ENCODE peak calls at places on chromosomes 6 and 20, in nine cellular contexts. One of them, this sample, is unnamed.

GRCh38 chr6:43667245-43668150 is 20.1 kb downstream of the MRPS18A start:
- DNase-seq in cardiac muscle cell: peak
- DNase-seq in activated T-cell treated with anti-CD3 and anti-CD28 coated beads for 1 hour: peak
- DNase-seq in endothelial cell: peak
- DNase-seq in heart left ventricle: peak
- DNase-seq in T-cell: peak
- DNase-seq in ACHN: peak
- DNase-seq in ELR: peak
- DNase-seq in activated CD4-positive, alpha-beta T cell treated with anti-CD3 and anti-CD28 coated beads, Interleukin-2, amount 50 U/mL, for 24 hours: peak
- DNase-seq in this sample: peak

GRCh38 chr6:34791164-34791841 is 580 bp upstream of the BLTP3A start:
- DNase-seq in heart left ventricle: peak
- DNase-seq in T-cell: no peak
- DNase-seq in ELR: peak
- DNase-seq in endothelial cell: peak
- DNase-seq in activated T-cell treated with anti-CD3 and anti-CD28 coated beads for 1 hour: peak
- DNase-seq in ACHN: peak
- DNase-seq in cardiac muscle cell: peak
- DNase-seq in activated CD4-positive, alpha-beta T cell treated with anti-CD3 and anti-CD28 coated beads, Interleukin-2, amount 50 U/mL, for 24 hours: peak
- DNase-seq in this sample: peak

GRCh38 chr6:33702345-33702977 is 9.0 kb downstream of the UQCC2 start:
- DNase-seq in cardiac muscle cell: peak
- DNase-seq in endothelial cell: peak
- DNase-seq in ACHN: peak
- DNase-seq in activated T-cell treated with anti-CD3 and anti-CD28 coated beads for 1 hour: no peak
- DNase-seq in activated CD4-positive, alpha-beta T cell treated with anti-CD3 and anti-CD28 coated beads, Interleukin-2, amount 50 U/mL, for 24 hours: no peak
- DNase-seq in ELR: peak
- DNase-seq in T-cell: peak
- DNase-seq in heart left ventricle: no peak
- DNase-seq in this sample: no peak

GRCh38 chr6:12392490-12392889 is 102.3 kb downstream of the EDN1 start:
- DNase-seq in activated CD4-positive, alpha-beta T cell treated with anti-CD3 and anti-CD28 coated beads, Interleukin-2, amount 50 U/mL, for 24 hours: no peak
- DNase-seq in ACHN: no peak
- DNase-seq in activated T-cell treated with anti-CD3 and anti-CD28 coated beads for 1 hour: no peak
- DNase-seq in cardiac muscle cell: peak
- DNase-seq in heart left ventricle: no peak
- DNase-seq in ELR: no peak
- DNase-seq in T-cell: no peak
- DNase-seq in endothelial cell: no peak
- DNase-seq in this sample: no peak

GRCh38 chr20:52031206-52031573 is 160.4 kb downstream of the ZFP64 start:
- DNase-seq in activated T-cell treated with anti-CD3 and anti-CD28 coated beads for 1 hour: no peak
- DNase-seq in cardiac muscle cell: no peak
- DNase-seq in T-cell: no peak
- DNase-seq in activated CD4-positive, alpha-beta T cell treated with anti-CD3 and anti-CD28 coated beads, Interleukin-2, amount 50 U/mL, for 24 hours: no peak
- DNase-seq in ELR: no peak
- DNase-seq in endothelial cell: no peak
- DNase-seq in heart left ventricle: no peak
- DNase-seq in ACHN: no peak
- DNase-seq in this sample: no peak

GRCh38 chr6:114690625-114691024 is 347.8 kb upstream of the HS3ST5 start:
- DNase-seq in T-cell: no peak
- DNase-seq in heart left ventricle: no peak
- DNase-seq in activated CD4-positive, alpha-beta T cell treated with anti-CD3 and anti-CD28 coated beads, Interleukin-2, amount 50 U/mL, for 24 hours: no peak
- DNase-seq in cardiac muscle cell: no peak
- DNase-seq in ACHN: no peak
- DNase-seq in activated T-cell treated with anti-CD3 and anti-CD28 coated beads for 1 hour: no peak
- DNase-seq in ELR: no peak
- DNase-seq in endothelial cell: no peak
- DNase-seq in this sample: no peak

GRCh38 chr6:135506270-135506997 is 8.9 kb upstream of the AHI1 start:
- DNase-seq in heart left ventricle: no peak
- DNase-seq in ACHN: peak
- DNase-seq in endothelial cell: no peak
- DNase-seq in ELR: peak
- DNase-seq in T-cell: no peak
- DNase-seq in activated CD4-positive, alpha-beta T cell treated with anti-CD3 and anti-CD28 coated beads, Interleukin-2, amount 50 U/mL, for 24 hours: no peak
- DNase-seq in cardiac muscle cell: peak
- DNase-seq in activated T-cell treated with anti-CD3 and anti-CD28 coated beads for 1 hour: no peak
- DNase-seq in this sample: peak

GRCh38 chr6:121848523-121849255 is 413.2 kb downstream of the GJA1 start:
- DNase-seq in cardiac muscle cell: no peak
- DNase-seq in endothelial cell: no peak
- DNase-seq in heart left ventricle: no peak
- DNase-seq in ACHN: no peak
- DNase-seq in activated T-cell treated with anti-CD3 and anti-CD28 coated beads for 1 hour: no peak
- DNase-seq in ELR: no peak
- DNase-seq in activated CD4-positive, alpha-beta T cell treated with anti-CD3 and anti-CD28 coated beads, Interleukin-2, amount 50 U/mL, for 24 hours: no peak
- DNase-seq in T-cell: no peak
- DNase-seq in this sample: no peak

GRCh38 chr20:44057698-44058675 is 129.0 kb downstream of the JPH2 start:
- DNase-seq in heart left ventricle: no peak
- DNase-seq in activated CD4-positive, alpha-beta T cell treated with anti-CD3 and anti-CD28 coated beads, Interleukin-2, amount 50 U/mL, for 24 hours: no peak
- DNase-seq in ACHN: no peak
- DNase-seq in activated T-cell treated with anti-CD3 and anti-CD28 coated beads for 1 hour: no peak
- DNase-seq in endothelial cell: no peak
- DNase-seq in cardiac muscle cell: no peak
- DNase-seq in T-cell: no peak
- DNase-seq in ELR: no peak
- DNase-seq in this sample: no peak

GRCh38 chr6:43869792-43870659 is 100.0 kb downstream of the VEGFA start:
- DNase-seq in activated T-cell treated with anti-CD3 and anti-CD28 coated beads for 1 hour: no peak
- DNase-seq in activated CD4-positive, alpha-beta T cell treated with anti-CD3 and anti-CD28 coated beads, Interleukin-2, amount 50 U/mL, for 24 hours: no peak
- DNase-seq in cardiac muscle cell: no peak
- DNase-seq in ELR: no peak
- DNase-seq in endothelial cell: no peak
- DNase-seq in heart left ventricle: no peak
- DNase-seq in T-cell: no peak
- DNase-seq in ACHN: no peak
- DNase-seq in this sample: no peak

GRCh38 chr6:6596529-6596928 is 8.0 kb downstream of the LY86 start:
- DNase-seq in T-cell: no peak
- DNase-seq in endothelial cell: no peak
- DNase-seq in activated T-cell treated with anti-CD3 and anti-CD28 coated beads for 1 hour: no peak
- DNase-seq in heart left ventricle: no peak
- DNase-seq in cardiac muscle cell: no peak
- DNase-seq in ACHN: no peak
- DNase-seq in activated CD4-positive, alpha-beta T cell treated with anti-CD3 and anti-CD28 coated beads, Interleukin-2, amount 50 U/mL, for 24 hours: no peak
- DNase-seq in ELR: no peak
- DNase-seq in this sample: no peak

GRCh38 chr6:38176797-38177751 is 357.5 kb downstream of the ZFAND3 start:
- DNase-seq in ACHN: no peak
- DNase-seq in heart left ventricle: no peak
- DNase-seq in cardiac muscle cell: no peak
- DNase-seq in activated CD4-positive, alpha-beta T cell treated with anti-CD3 and anti-CD28 coated beads, Interleukin-2, amount 50 U/mL, for 24 hours: no peak
- DNase-seq in ELR: no peak
- DNase-seq in T-cell: no peak
- DNase-seq in endothelial cell: no peak
- DNase-seq in activated T-cell treated with anti-CD3 and anti-CD28 coated beads for 1 hour: no peak
- DNase-seq in this sample: peak

GRCh38 chr6:83314693-83315092 is 116.2 kb downstream of the ME1 start:
- DNase-seq in cardiac muscle cell: no peak
- DNase-seq in activated T-cell treated with anti-CD3 and anti-CD28 coated beads for 1 hour: no peak
- DNase-seq in ACHN: no peak
- DNase-seq in heart left ventricle: no peak
- DNase-seq in endothelial cell: no peak
- DNase-seq in T-cell: no peak
- DNase-seq in ELR: no peak
- DNase-seq in activated CD4-positive, alpha-beta T cell treated with anti-CD3 and anti-CD28 coated beads, Interleukin-2, amount 50 U/mL, for 24 hours: no peak
- DNase-seq in this sample: no peak

GRCh38 chr6:160265869-160266476 is 7.4 kb upstream of the SLC22A2 start:
- DNase-seq in endothelial cell: no peak
- DNase-seq in ACHN: no peak
- DNase-seq in activated CD4-positive, alpha-beta T cell treated with anti-CD3 and anti-CD28 coated beads, Interleukin-2, amount 50 U/mL, for 24 hours: no peak
- DNase-seq in activated T-cell treated with anti-CD3 and anti-CD28 coated beads for 1 hour: no peak
- DNase-seq in cardiac muscle cell: no peak
- DNase-seq in T-cell: no peak
- DNase-seq in ELR: no peak
- DNase-seq in heart left ventricle: no peak
- DNase-seq in this sample: no peak

GRCh38 chr6:14455442-14455841 is 337.9 kb downstream of the CD83 start:
- DNase-seq in T-cell: no peak
- DNase-seq in activated T-cell treated with anti-CD3 and anti-CD28 coated beads for 1 hour: no peak
- DNase-seq in activated CD4-positive, alpha-beta T cell treated with anti-CD3 and anti-CD28 coated beads, Interleukin-2, amount 50 U/mL, for 24 hours: no peak
- DNase-seq in cardiac muscle cell: no peak
- DNase-seq in heart left ventricle: no peak
- DNase-seq in ELR: no peak
- DNase-seq in ACHN: no peak
- DNase-seq in endothelial cell: no peak
- DNase-seq in this sample: no peak

GRCh38 chr20:62372042-62372993 is 5.2 kb upstream of the LAMA5 start:
- DNase-seq in T-cell: no peak
- DNase-seq in endothelial cell: no peak
- DNase-seq in heart left ventricle: no peak
- DNase-seq in cardiac muscle cell: no peak
- DNase-seq in ELR: no peak
- DNase-seq in ACHN: no peak
- DNase-seq in activated T-cell treated with anti-CD3 and anti-CD28 coated beads for 1 hour: no peak
- DNase-seq in activated CD4-positive, alpha-beta T cell treated with anti-CD3 and anti-CD28 coated beads, Interleukin-2, amount 50 U/mL, for 24 hours: no peak
- DNase-seq in this sample: no peak

GRCh38 chr20:51529758-51530157 is 12.8 kb downstream of the NFATC2 start:
- DNase-seq in ELR: peak
- DNase-seq in heart left ventricle: no peak
- DNase-seq in ACHN: no peak
- DNase-seq in activated T-cell treated with anti-CD3 and anti-CD28 coated beads for 1 hour: peak
- DNase-seq in T-cell: peak
- DNase-seq in cardiac muscle cell: no peak
- DNase-seq in activated CD4-positive, alpha-beta T cell treated with anti-CD3 and anti-CD28 coated beads, Interleukin-2, amount 50 U/mL, for 24 hours: peak
- DNase-seq in endothelial cell: no peak
- DNase-seq in this sample: no peak

GRCh38 chr20:50399003-50399916 is 110.9 kb upstream of the PTPN1 start:
- DNase-seq in heart left ventricle: peak
- DNase-seq in ELR: no peak
- DNase-seq in endothelial cell: no peak
- DNase-seq in cardiac muscle cell: peak
- DNase-seq in T-cell: no peak
- DNase-seq in activated T-cell treated with anti-CD3 and anti-CD28 coated beads for 1 hour: no peak
- DNase-seq in activated CD4-positive, alpha-beta T cell treated with anti-CD3 and anti-CD28 coated beads, Interleukin-2, amount 50 U/mL, for 24 hours: no peak
- DNase-seq in ACHN: no peak
- DNase-seq in this sample: no peak

GRCh38 chr6:13303668-13304017 is 24.7 kb downstream of the TBC1D7 start:
- DNase-seq in ELR: peak
- DNase-seq in ACHN: peak
- DNase-seq in endothelial cell: no peak
- DNase-seq in cardiac muscle cell: peak
- DNase-seq in heart left ventricle: peak
- DNase-seq in activated CD4-positive, alpha-beta T cell treated with anti-CD3 and anti-CD28 coated beads, Interleukin-2, amount 50 U/mL, for 24 hours: no peak
- DNase-seq in activated T-cell treated with anti-CD3 and anti-CD28 coated beads for 1 hour: no peak
- DNase-seq in T-cell: peak
- DNase-seq in this sample: peak

GRCh38 chr6:129331450-129332138 is 378.4 kb downstream of the ARHGAP18 start:
- DNase-seq in activated CD4-positive, alpha-beta T cell treated with anti-CD3 and anti-CD28 coated beads, Interleukin-2, amount 50 U/mL, for 24 hours: no peak
- DNase-seq in ELR: peak
- DNase-seq in endothelial cell: no peak
- DNase-seq in heart left ventricle: no peak
- DNase-seq in ACHN: no peak
- DNase-seq in T-cell: no peak
- DNase-seq in cardiac muscle cell: no peak
- DNase-seq in activated T-cell treated with anti-CD3 and anti-CD28 coated beads for 1 hour: no peak
- DNase-seq in this sample: peak

This sample was measured in foreskin melanocyte.